ENCODE peak calls at places on chromosomes 7 and 10, in ten cellular contexts. One of them, this sample, is unnamed.

GRCh38 chr7:42272793-42273665 is 36.0 kb upstream of the GLI3 start:
- DNase-seq in GDM1: no peak
- DNase-seq in T-helper 2 cell: no peak
- DNase-seq in activated CD8-positive, alpha-beta T cell treated with anti-CD3 and anti-CD28 coated beads, Interleukin-2, amount 10 ng/mL, durations not matched to agents 7 days and 5 days: no peak
- DNase-seq in amniotic stem cell: peak
- DNase-seq in GM13977: no peak
- DNase-seq in CD8-positive, alpha-beta memory T cell: no peak
- DNase-seq in stimulated activated CD4-positive, alpha-beta T cell treated with anti-CD3 and anti-CD28 coated beads, Interleukin-1b, Interleukin-23, amount 100 ng/mL, for 24 hours: no peak
- DNase-seq in K562: no peak
- DNase-seq in activated CD8-positive, alpha-beta memory T cell treated with anti-CD3 and anti-CD28 coated beads for 24 hours: no peak
- DNase-seq in this sample: no peak

GRCh38 chr7:141551773-141552162 is 558 bp downstream of the AGK start:
- DNase-seq in activated CD8-positive, alpha-beta T cell treated with anti-CD3 and anti-CD28 coated beads, Interleukin-2, amount 10 ng/mL, durations not matched to agents 7 days and 5 days: no peak
- DNase-seq in K562: no peak
- DNase-seq in GDM1: no peak
- DNase-seq in stimulated activated CD4-positive, alpha-beta T cell treated with anti-CD3 and anti-CD28 coated beads, Interleukin-1b, Interleukin-23, amount 100 ng/mL, for 24 hours: no peak
- DNase-seq in T-helper 2 cell: peak
- DNase-seq in amniotic stem cell: no peak
- DNase-seq in CD8-positive, alpha-beta memory T cell: no peak
- DNase-seq in activated CD8-positive, alpha-beta memory T cell treated with anti-CD3 and anti-CD28 coated beads for 24 hours: no peak
- DNase-seq in GM13977: peak
- DNase-seq in this sample: no peak

GRCh38 chr7:18792866-18793595 is 297.5 kb downstream of the HDAC9 start:
- DNase-seq in GDM1: no peak
- DNase-seq in amniotic stem cell: peak
- DNase-seq in GM13977: no peak
- DNase-seq in stimulated activated CD4-positive, alpha-beta T cell treated with anti-CD3 and anti-CD28 coated beads, Interleukin-1b, Interleukin-23, amount 100 ng/mL, for 24 hours: no peak
- DNase-seq in K562: no peak
- DNase-seq in T-helper 2 cell: no peak
- DNase-seq in activated CD8-positive, alpha-beta memory T cell treated with anti-CD3 and anti-CD28 coated beads for 24 hours: no peak
- DNase-seq in CD8-positive, alpha-beta memory T cell: no peak
- DNase-seq in activated CD8-positive, alpha-beta T cell treated with anti-CD3 and anti-CD28 coated beads, Interleukin-2, amount 10 ng/mL, durations not matched to agents 7 days and 5 days: no peak
- DNase-seq in this sample: no peak

GRCh38 chr10:97234403-97234802 is 48.6 kb upstream of the SLIT1 start:
- DNase-seq in GDM1: peak
- DNase-seq in activated CD8-positive, alpha-beta T cell treated with anti-CD3 and anti-CD28 coated beads, Interleukin-2, amount 10 ng/mL, durations not matched to agents 7 days and 5 days: no peak
- DNase-seq in stimulated activated CD4-positive, alpha-beta T cell treated with anti-CD3 and anti-CD28 coated beads, Interleukin-1b, Interleukin-23, amount 100 ng/mL, for 24 hours: no peak
- DNase-seq in CD8-positive, alpha-beta memory T cell: no peak
- DNase-seq in activated CD8-positive, alpha-beta memory T cell treated with anti-CD3 and anti-CD28 coated beads for 24 hours: no peak
- DNase-seq in GM13977: peak
- DNase-seq in amniotic stem cell: peak
- DNase-seq in T-helper 2 cell: peak
- DNase-seq in K562: peak
- DNase-seq in this sample: peak

GRCh38 chr10:73827346-73828089 is 16.1 kb upstream of the NDST2 start:
- DNase-seq in T-helper 2 cell: no peak
- DNase-seq in amniotic stem cell: no peak
- DNase-seq in GDM1: no peak
- DNase-seq in activated CD8-positive, alpha-beta memory T cell treated with anti-CD3 and anti-CD28 coated beads for 24 hours: no peak
- DNase-seq in activated CD8-positive, alpha-beta T cell treated with anti-CD3 and anti-CD28 coated beads, Interleukin-2, amount 10 ng/mL, durations not matched to agents 7 days and 5 days: no peak
- DNase-seq in GM13977: no peak
- DNase-seq in K562: no peak
- DNase-seq in CD8-positive, alpha-beta memory T cell: no peak
- DNase-seq in stimulated activated CD4-positive, alpha-beta T cell treated with anti-CD3 and anti-CD28 coated beads, Interleukin-1b, Interleukin-23, amount 100 ng/mL, for 24 hours: no peak
- DNase-seq in this sample: no peak

GRCh38 chr7:155581107-155581830 is 34.9 kb upstream of the CNPY1 start:
- DNase-seq in T-helper 2 cell: no peak
- DNase-seq in amniotic stem cell: no peak
- DNase-seq in activated CD8-positive, alpha-beta T cell treated with anti-CD3 and anti-CD28 coated beads, Interleukin-2, amount 10 ng/mL, durations not matched to agents 7 days and 5 days: no peak
- DNase-seq in activated CD8-positive, alpha-beta memory T cell treated with anti-CD3 and anti-CD28 coated beads for 24 hours: no peak
- DNase-seq in CD8-positive, alpha-beta memory T cell: no peak
- DNase-seq in GM13977: no peak
- DNase-seq in GDM1: no peak
- DNase-seq in stimulated activated CD4-positive, alpha-beta T cell treated with anti-CD3 and anti-CD28 coated beads, Interleukin-1b, Interleukin-23, amount 100 ng/mL, for 24 hours: no peak
- DNase-seq in K562: no peak
- DNase-seq in this sample: no peak

GRCh38 chr7:44318296-44318695 is 7.1 kb downstream of the CAMK2B start:
- DNase-seq in amniotic stem cell: no peak
- DNase-seq in GDM1: no peak
- DNase-seq in T-helper 2 cell: no peak
- DNase-seq in activated CD8-positive, alpha-beta memory T cell treated with anti-CD3 and anti-CD28 coated beads for 24 hours: no peak
- DNase-seq in stimulated activated CD4-positive, alpha-beta T cell treated with anti-CD3 and anti-CD28 coated beads, Interleukin-1b, Interleukin-23, amount 100 ng/mL, for 24 hours: no peak
- DNase-seq in activated CD8-positive, alpha-beta T cell treated with anti-CD3 and anti-CD28 coated beads, Interleukin-2, amount 10 ng/mL, durations not matched to agents 7 days and 5 days: no peak
- DNase-seq in CD8-positive, alpha-beta memory T cell: no peak
- DNase-seq in GM13977: no peak
- DNase-seq in K562: no peak
- DNase-seq in this sample: no peak

GRCh38 chr10:122113161-122113944 is 124.4 kb downstream of the TACC2 start:
- DNase-seq in stimulated activated CD4-positive, alpha-beta T cell treated with anti-CD3 and anti-CD28 coated beads, Interleukin-1b, Interleukin-23, amount 100 ng/mL, for 24 hours: no peak
- DNase-seq in activated CD8-positive, alpha-beta memory T cell treated with anti-CD3 and anti-CD28 coated beads for 24 hours: no peak
- DNase-seq in amniotic stem cell: peak
- DNase-seq in activated CD8-positive, alpha-beta T cell treated with anti-CD3 and anti-CD28 coated beads, Interleukin-2, amount 10 ng/mL, durations not matched to agents 7 days and 5 days: no peak
- DNase-seq in GM13977: peak
- DNase-seq in K562: peak
- DNase-seq in GDM1: no peak
- DNase-seq in T-helper 2 cell: no peak
- DNase-seq in CD8-positive, alpha-beta memory T cell: no peak
- DNase-seq in this sample: no peak

GRCh38 chr10:63110940-63111339 is 22.2 kb upstream of the NRBF2 start:
- DNase-seq in T-helper 2 cell: no peak
- DNase-seq in stimulated activated CD4-positive, alpha-beta T cell treated with anti-CD3 and anti-CD28 coated beads, Interleukin-1b, Interleukin-23, amount 100 ng/mL, for 24 hours: no peak
- DNase-seq in K562: no peak
- DNase-seq in activated CD8-positive, alpha-beta T cell treated with anti-CD3 and anti-CD28 coated beads, Interleukin-2, amount 10 ng/mL, durations not matched to agents 7 days and 5 days: no peak
- DNase-seq in GDM1: no peak
- DNase-seq in GM13977: no peak
- DNase-seq in CD8-positive, alpha-beta memory T cell: no peak
- DNase-seq in activated CD8-positive, alpha-beta memory T cell treated with anti-CD3 and anti-CD28 coated beads for 24 hours: no peak
- DNase-seq in amniotic stem cell: no peak
- DNase-seq in this sample: no peak